ENCODE peak calls at places on chromosome 15, in four cellular contexts. One of them, this sample, is unnamed. For H3K9me3, the result is how much of the 10 kb centered on the place peaks cover.

GRCh38 chr15:57419335-57419734 is 43.0 kb downstream of the CGNL1 start:
- DNase-seq in neuronal stem cell: no peak
- DNase-seq in PC-3: no peak
- DNase-seq in GM23248: no peak
- DNase-seq in this sample: no peak

GRCh38 chr15:58766290-58766689 is 4.8 kb upstream of the MINDY2 start:
- DNase-seq in neuronal stem cell: no peak
- DNase-seq in PC-3: no peak
- DNase-seq in GM23248: no peak
- DNase-seq in this sample: no peak

GRCh38 chr15:68252925-68253534 is 23.5 kb upstream of the CLN6 start:
- DNase-seq in PC-3: peak
- DNase-seq in neuronal stem cell: peak
- DNase-seq in GM23248: peak
- DNase-seq in this sample: peak

GRCh38 chr15:60021589-60022378 is 17.7 kb downstream of the FOXB1 start:
- DNase-seq in GM23248: no peak
- DNase-seq in neuronal stem cell: no peak
- DNase-seq in PC-3: peak
- DNase-seq in this sample: no peak

GRCh38 chr15:88166330-88166993 is 90.1 kb downstream of the NTRK3 start:
- DNase-seq in GM23248: peak
- DNase-seq in neuronal stem cell: peak
- DNase-seq in PC-3: peak
- DNase-seq in this sample: peak

GRCh38 chr15:73359653-73360052 is 9.1 kb downstream of the HCN4 start:
- DNase-seq in PC-3: no peak
- DNase-seq in neuronal stem cell: no peak
- DNase-seq in GM23248: no peak
- DNase-seq in this sample: no peak

GRCh38 chr15:93028632-93029612 is 60.1 kb downstream of the RGMA start:
- DNase-seq in neuronal stem cell: no peak
- DNase-seq in GM23248: peak
- DNase-seq in PC-3: peak
- DNase-seq in this sample: peak

GRCh38 chr15:42707873-42708544 is 28.9 kb downstream of the CDAN1 start:
- DNase-seq in PC-3: peak
- DNase-seq in neuronal stem cell: no peak
- DNase-seq in GM23248: no peak
- DNase-seq in this sample: no peak

GRCh38 chr15:25742008-25742407 is 121.1 kb downstream of the ATP10A start:
- DNase-seq in PC-3: no peak
- DNase-seq in GM23248: no peak
- DNase-seq in neuronal stem cell: peak
- DNase-seq in this sample: no peak

GRCh38 chr15:42042602-42043400 is 22.0 kb upstream of the PLA2G4E start:
- DNase-seq in PC-3: no peak
- DNase-seq in GM23248: no peak
- DNase-seq in neuronal stem cell: no peak
- DNase-seq in this sample: no peak

GRCh38 chr15:57708047-57708446 is 1.5 kb downstream of the POLR2M start:
- DNase-seq in PC-3: no peak
- DNase-seq in GM23248: peak
- DNase-seq in neuronal stem cell: no peak
- DNase-seq in this sample: no peak

GRCh38 chr15:90362936-90363212 is 10.8 kb downstream of the ZNF774 start:
- DNase-seq in GM23248: peak
- DNase-seq in PC-3: peak
- DNase-seq in neuronal stem cell: no peak
- DNase-seq in this sample: peak
- H3K4me2 ChIP-seq in GM23248: peak
- H3K4me2 ChIP-seq in PC-3: peak
- H3K4me2 ChIP-seq in neuronal stem cell: no peak
- H3K4me2 ChIP-seq in this sample: no peak

GRCh38 chr15:81611679-81612078 is 237.7 kb upstream of the TMC3 start:
- DNase-seq in GM23248: no peak
- DNase-seq in PC-3: no peak
- DNase-seq in neuronal stem cell: no peak
- DNase-seq in this sample: no peak
- H2AFZ ChIP-seq in GM23248: no peak
- H2AFZ ChIP-seq in PC-3: no peak
- H2AFZ ChIP-seq in neuronal stem cell: no peak
- H2AFZ ChIP-seq in this sample: no peak

DNA sequence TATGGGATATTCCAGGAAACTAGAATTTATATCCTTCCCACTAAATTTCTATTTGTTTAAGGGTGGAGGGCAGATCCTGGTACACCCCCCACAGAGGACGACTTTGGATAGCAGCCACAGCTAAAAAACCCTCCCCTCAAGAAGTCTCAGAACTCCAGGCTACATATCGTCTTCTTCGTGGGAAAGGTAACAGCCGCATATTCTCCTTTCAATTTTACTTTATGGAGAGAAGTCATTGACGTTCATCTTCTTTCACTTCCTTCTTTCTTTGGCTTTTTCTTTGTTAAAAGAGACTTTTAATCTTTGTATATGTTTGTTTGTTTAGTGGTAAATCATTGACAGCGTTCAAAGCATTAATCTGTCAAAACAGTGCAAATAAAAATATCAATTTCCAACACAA is 36.3 kb downstream of the TRIP4 start:
- DNase-seq in PC-3: no peak
- DNase-seq in GM23248: no peak
- DNase-seq in neuronal stem cell: no peak
- DNase-seq in this sample: no peak
- H3K9me3 ChIP-seq in PC-3: under half
- H3K9me3 ChIP-seq in GM23248: under half
- H3K9me3 ChIP-seq in neuronal stem cell: under half
- H3K9me3 ChIP-seq in this sample: under half

GRCh38 chr15:99495430-99496301 is 70.1 kb upstream of the MEF2A start:
- DNase-seq in PC-3: no peak
- DNase-seq in GM23248: no peak
- DNase-seq in neuronal stem cell: no peak
- DNase-seq in this sample: peak
- H3K4me2 ChIP-seq in PC-3: no peak
- H3K4me2 ChIP-seq in GM23248: no peak
- H3K4me2 ChIP-seq in neuronal stem cell: no peak
- H3K4me2 ChIP-seq in this sample: peak

DNA sequence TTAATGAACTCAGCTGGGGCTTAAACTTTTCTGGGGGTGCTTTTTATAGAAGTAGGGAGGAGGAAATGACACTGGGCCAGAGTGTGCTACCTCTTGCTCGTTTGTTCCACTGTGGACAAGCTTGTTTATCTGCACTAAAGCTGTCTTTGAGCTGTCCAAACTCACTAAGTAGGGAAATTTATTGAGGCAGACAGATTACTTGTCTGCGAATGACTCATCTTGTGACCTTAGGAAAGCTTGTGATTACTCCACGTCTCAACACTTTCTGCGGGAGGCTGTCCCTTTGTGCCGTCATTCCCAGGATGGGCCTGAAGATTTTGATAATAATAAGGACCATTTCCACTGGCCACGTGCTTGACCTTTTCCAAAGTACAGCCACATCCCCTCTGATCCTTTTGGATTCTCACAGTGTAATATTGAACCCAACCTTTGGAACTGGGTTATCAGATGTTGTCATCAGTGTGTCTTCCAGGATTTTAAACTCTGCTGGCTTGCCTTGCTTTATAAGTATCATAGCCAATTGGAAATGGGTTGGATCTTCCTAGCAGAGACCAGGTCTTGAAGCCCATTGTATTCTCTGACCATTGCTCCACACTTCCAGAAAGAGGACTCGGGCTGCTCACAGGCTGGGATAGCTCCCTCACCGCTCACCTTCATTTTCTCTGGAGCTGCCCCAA is 84.7 kb downstream of the AGBL1 start:
- DNase-seq in PC-3: no peak
- DNase-seq in GM23248: no peak
- DNase-seq in neuronal stem cell: no peak
- DNase-seq in this sample: peak
- H2AFZ ChIP-seq in PC-3: no peak
- H2AFZ ChIP-seq in GM23248: no peak
- H2AFZ ChIP-seq in neuronal stem cell: no peak
- H2AFZ ChIP-seq in this sample: no peak

DNA sequence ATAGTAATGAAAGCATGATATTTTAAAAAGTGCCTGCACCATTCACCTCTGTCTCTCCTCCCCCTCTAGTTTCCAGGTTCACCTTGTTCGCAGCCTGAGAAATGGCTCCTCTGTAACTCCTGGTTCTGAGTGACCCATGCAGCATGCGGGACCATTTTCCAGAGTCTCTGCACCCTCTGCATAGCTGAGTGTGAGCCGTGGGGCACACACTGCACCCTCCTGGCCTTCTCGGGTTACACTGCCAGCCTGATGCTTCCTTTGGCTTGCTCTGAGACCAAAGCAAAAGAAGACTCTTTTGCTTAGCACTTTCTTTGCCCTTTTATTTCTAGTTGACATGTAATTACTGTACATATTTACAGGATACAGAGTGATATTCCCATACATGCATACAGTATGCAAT is 287.3 kb downstream of the GABRG3 start:
- DNase-seq in neuronal stem cell: no peak
- DNase-seq in GM23248: no peak
- DNase-seq in PC-3: no peak
- DNase-seq in this sample: no peak
- H3K9me3 ChIP-seq in neuronal stem cell: under half
- H3K9me3 ChIP-seq in GM23248: under half
- H3K9me3 ChIP-seq in PC-3: under half
- H3K9me3 ChIP-seq in this sample: under half

DNA sequence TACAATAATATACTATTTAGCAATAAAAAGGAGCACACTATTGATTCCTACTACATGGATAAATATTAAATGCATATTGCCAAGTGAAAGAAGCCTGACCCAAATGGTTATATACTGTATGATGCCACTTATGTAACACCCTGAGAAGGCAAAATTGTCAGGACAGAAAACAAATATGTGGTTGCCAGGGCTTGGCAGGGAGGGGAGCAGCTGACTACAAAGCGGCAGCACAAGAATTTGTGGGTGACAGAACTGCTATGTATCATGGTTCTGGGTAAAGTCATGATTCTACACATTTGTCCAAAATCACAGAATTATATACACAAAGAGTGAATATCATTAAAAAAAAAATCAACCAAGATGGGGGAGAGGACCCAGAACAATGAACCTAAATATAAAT is 22.5 kb downstream of the TBC1D2B start:
- DNase-seq in neuronal stem cell: no peak
- DNase-seq in PC-3: no peak
- DNase-seq in GM23248: no peak
- DNase-seq in this sample: no peak
- H3K4me2 ChIP-seq in neuronal stem cell: no peak
- H3K4me2 ChIP-seq in PC-3: no peak
- H3K4me2 ChIP-seq in GM23248: no peak
- H3K4me2 ChIP-seq in this sample: no peak

DNA sequence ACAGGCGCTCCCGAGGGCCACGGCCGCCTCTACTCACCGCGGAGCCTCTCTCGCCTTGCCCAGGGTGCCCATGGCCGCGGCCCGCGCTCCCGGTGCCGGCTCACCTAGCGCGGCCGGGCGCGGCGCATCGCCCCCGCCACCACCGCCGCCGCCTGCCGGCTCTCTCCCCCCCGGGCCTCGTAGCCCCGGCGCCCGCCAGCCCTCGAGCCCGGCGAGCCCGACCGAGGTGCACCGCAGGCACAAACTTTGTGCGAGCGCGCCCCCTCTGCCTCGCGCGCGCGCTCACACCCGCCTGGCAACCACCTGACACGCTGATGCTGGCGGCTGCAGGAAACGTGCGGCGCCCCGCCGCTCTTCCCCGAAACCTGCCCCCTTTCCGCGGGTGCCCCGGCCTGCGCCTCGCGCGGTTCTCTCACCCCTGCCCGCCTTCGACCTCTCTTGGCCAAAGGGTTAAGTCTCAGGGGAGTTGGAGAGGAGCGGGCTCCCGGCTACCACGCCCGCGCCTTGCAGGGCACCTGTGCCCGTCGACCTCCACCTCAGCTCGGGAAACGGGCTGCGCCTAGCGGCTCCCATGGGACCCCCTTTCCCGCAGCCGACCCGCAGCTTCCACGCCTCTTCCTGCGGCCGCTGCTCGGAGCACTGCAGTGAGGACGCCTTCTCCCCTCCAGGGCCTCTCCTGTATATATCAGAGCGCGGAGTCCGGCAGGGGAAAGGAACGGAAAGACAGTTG is at the start of gene RASGRP1:
- DNase-seq in PC-3: peak
- DNase-seq in GM23248: peak
- DNase-seq in neuronal stem cell: peak
- DNase-seq in this sample: peak
- H2AFZ ChIP-seq in PC-3: peak
- H2AFZ ChIP-seq in GM23248: peak
- H2AFZ ChIP-seq in neuronal stem cell: peak
- H2AFZ ChIP-seq in this sample: peak

DNA sequence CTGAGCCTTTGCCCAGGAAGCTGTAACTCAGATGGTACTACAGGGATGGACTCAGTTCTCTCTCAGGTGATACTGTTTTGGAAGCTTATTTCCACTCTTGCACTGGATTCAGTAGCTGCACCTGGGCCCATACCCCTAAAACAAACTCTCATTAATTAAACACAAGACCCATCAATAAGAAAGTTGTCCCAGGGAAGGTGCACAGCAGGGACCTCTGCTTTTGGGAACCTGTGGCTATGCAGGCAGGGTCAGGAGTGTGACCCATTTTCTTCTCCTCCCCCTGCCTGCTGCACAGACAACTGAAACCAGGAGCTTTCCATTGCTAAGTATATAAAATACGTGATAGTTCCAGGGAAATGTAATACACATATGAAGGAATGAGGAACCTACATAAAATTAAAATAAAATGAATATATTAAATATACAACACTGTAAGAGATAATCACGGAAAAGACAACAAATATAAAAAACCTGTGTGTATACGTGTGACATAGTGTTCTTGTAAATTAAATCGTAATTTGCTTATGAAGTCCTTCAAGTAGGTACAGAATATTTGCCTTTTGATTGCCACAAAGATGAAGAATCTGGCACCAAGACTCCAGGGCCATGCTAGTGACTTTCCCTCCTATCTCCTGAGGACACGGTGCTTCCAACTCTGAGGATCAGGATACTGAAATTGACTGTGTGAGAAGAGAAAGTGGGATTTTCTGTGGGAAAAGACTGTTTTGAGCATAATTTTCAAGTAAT is 101.6 kb upstream of the GOLGA6L6 start:
- DNase-seq in GM23248: no peak
- DNase-seq in PC-3: no peak
- DNase-seq in neuronal stem cell: no peak
- DNase-seq in this sample: no peak
- H3K9me3 ChIP-seq in GM23248: under half
- H3K9me3 ChIP-seq in PC-3: under half
- H3K9me3 ChIP-seq in neuronal stem cell: under half
- H3K9me3 ChIP-seq in this sample: under half